ENCODE peak calls at places on chromosomes 16 and 17, in nine cellular contexts. M is A549, U is mesothelial cell of epicardium, P is testis, O is fibroblast of pulmonary artery, B is cardiac fibroblast, Z is cardiac muscle cell, G is RWPE1, J is mucosa of descending colon. T is an unnamed sample.

GRCh38 chr16:86631441-86631840 is 53.1 kb downstream of the FOXL1 start:
- DNase-seq in M (peak; percentile 24), U (no peak), P (no peak), O (no peak), B (peak; percentile 83), Z (no peak), G (peak; percentile 51), J (no peak), T (no peak)

GRCh38 chr17:43140396-43141332 is 15.5 kb upstream of the BRCA1 start:
- DNase-seq in M (no peak), U (no peak), P (no peak), O (no peak), B (no peak), Z (no peak), G (no peak), J (no peak), T (peak; percentile 67)

GRCh38 chr17:45833826-45834439 is 10.7 kb upstream of the SPPL2C start:
- DNase-seq in M (no peak), U (no peak), P (no peak), O (no peak), B (no peak), Z (peak; percentile 20), G (no peak), J (no peak), T (no peak)

GRCh38 chr16:78768723-78769122 is 669.3 kb downstream of the WWOX start:
- DNase-seq in M (no peak), U (no peak), P (no peak), O (no peak), B (no peak), Z (no peak), G (no peak), J (no peak), T (no peak)

GRCh38 chr16:88854306-88855111 is 2.2 kb downstream of the GALNS start:
- DNase-seq in M (no peak), U (no peak), P (no peak), O (no peak), B (no peak), Z (no peak), G (no peak), J (no peak), T (no peak)

GRCh38 chr17:38550661-38551060 is 55.1 kb downstream of the SRCIN1 start:
- DNase-seq in M (no peak), U (no peak), P (peak; percentile 83), O (peak; percentile 64), B (peak; percentile 73), Z (no peak), G (peak; percentile 70), J (no peak), T (no peak)

GRCh38 chr17:77419547-77420475 is 279.0 kb downstream of the SEC14L1 start:
- DNase-seq in M (no peak), U (no peak), P (no peak), O (no peak), B (peak; percentile 42), Z (peak; percentile 87), G (no peak), J (no peak), T (no peak)

GRCh38 chr17:27612160-27612767 is 18.7 kb upstream of the LGALS9 start:
- DNase-seq in M (no peak), U (no peak), P (no peak), O (peak; percentile 28), B (peak; percentile 20), Z (no peak), G (no peak), J (no peak), T (no peak)

GRCh38 chr17:37045271-37045946 is 96.7 kb downstream of the AATF start:
- DNase-seq in M (no peak), U (no peak), P (no peak), O (no peak), B (no peak), Z (peak; percentile 19), G (no peak), J (no peak), T (no peak)

GRCh38 chr17:48259710-48260291 is 152.2 kb downstream of the SNX11 start:
- DNase-seq in M (peak; percentile 87), U (no peak), P (no peak), O (peak; percentile 64), B (peak; percentile 51), Z (peak; percentile 32), G (peak; percentile 34), J (no peak), T (no peak)

GRCh38 chr17:48258317-48258716 is 150.8 kb downstream of the SNX11 start:
- DNase-seq in M (no peak), U (no peak), P (no peak), O (no peak), B (no peak), Z (no peak), G (no peak), J (no peak), T (no peak)

GRCh38 chr17:48262982-48263586 is 155.5 kb downstream of the SNX11 start:
- DNase-seq in M (peak; percentile 56), U (no peak), P (no peak), O (peak; percentile 39), B (peak; percentile 36), Z (peak; percentile 14), G (peak; percentile 18), J (no peak), T (no peak)

GRCh38 chr17:48261297-48261880 is 153.8 kb downstream of the SNX11 start:
- DNase-seq in M (peak; percentile 92), U (no peak), P (peak; percentile 22), O (no peak), B (peak; percentile 38), Z (peak; percentile 18), G (no peak), J (no peak), T (no peak)
- TF ChIP-seq CTCF in M (peak; percentile 70), U (peak; percentile 56), P (no peak), O (peak; percentile 50), B (peak; percentile 48), Z (peak; percentile 50), G (peak; percentile 35), J (peak; percentile 14), T (peak; percentile 72)

GRCh38 chr17:9878361-9878760 is 26.7 kb downstream of the RCVRN start:
- DNase-seq in M (no peak), U (no peak), P (no peak), O (no peak), B (no peak), Z (no peak), G (no peak), J (no peak), T (no peak)

GRCh38 chr17:9878791-9879525 is 26.1 kb downstream of the RCVRN start:
- DNase-seq in M (no peak), U (no peak), P (no peak), O (no peak), B (no peak), Z (no peak), G (peak; percentile 13), J (no peak), T (no peak)

GRCh38 chr17:9875441-9875840 is 29.6 kb downstream of the RCVRN start:
- DNase-seq in M (no peak), U (no peak), P (no peak), O (peak; percentile 31), B (no peak), Z (no peak), G (no peak), J (no peak), T (no peak)

GRCh38 chr17:9872852-9873251 is 32.2 kb downstream of the RCVRN start:
- DNase-seq in M (no peak), U (no peak), P (no peak), O (no peak), B (no peak), Z (no peak), G (no peak), J (no peak), T (no peak)

GRCh38 chr17:9874722-9875121 is 30.3 kb downstream of the RCVRN start:
- DNase-seq in M (peak; percentile 38), U (no peak), P (no peak), O (no peak), B (no peak), Z (no peak), G (no peak), J (no peak), T (no peak)
- TF ChIP-seq CTCF in M (peak; percentile 8), U (no peak), P (no peak), O (no peak), B (no peak), Z (no peak), G (no peak), J (no peak), T (no peak)

GRCh38 chr17:5705081-5705875 is 121.0 kb upstream of the NLRP1 start:
- DNase-seq in M (no peak), U (no peak), P (no peak), O (peak; percentile 11), B (peak; percentile 10), Z (peak; percentile 31), G (no peak), J (no peak), T (peak; percentile 58)
- TF ChIP-seq CTCF in M (peak; percentile 19), U (peak; percentile 46), P (no peak), O (peak; percentile 48), B (peak; percentile 52), Z (peak; percentile 41), G (no peak), J (no peak), T (peak; percentile 68)

GRCh38 chr16:714079-714478 is 839 bp upstream of the METRN start:
- DNase-seq in M (no peak), U (no peak), P (no peak), O (no peak), B (no peak), Z (no peak), G (no peak), J (no peak), T (no peak)

GRCh38 chr16:711084-711483 is 3.8 kb upstream of the METRN start:
- DNase-seq in M (no peak), U (no peak), P (no peak), O (no peak), B (no peak), Z (no peak), G (no peak), J (no peak), T (no peak)

GRCh38 chr16:710500-711075 is 4.3 kb upstream of the METRN start:
- DNase-seq in M (no peak), U (no peak), P (no peak), O (no peak), B (no peak), Z (no peak), G (no peak), J (no peak), T (no peak)

GRCh38 chr16:709651-710499 is 4.3 kb upstream of the FBXL16 start:
- DNase-seq in M (peak; percentile 83), U (no peak), P (peak; percentile 71), O (peak; percentile 85), B (peak; percentile 92), Z (peak; percentile 91), G (peak; percentile 70), J (no peak), T (no peak)

DNA sequence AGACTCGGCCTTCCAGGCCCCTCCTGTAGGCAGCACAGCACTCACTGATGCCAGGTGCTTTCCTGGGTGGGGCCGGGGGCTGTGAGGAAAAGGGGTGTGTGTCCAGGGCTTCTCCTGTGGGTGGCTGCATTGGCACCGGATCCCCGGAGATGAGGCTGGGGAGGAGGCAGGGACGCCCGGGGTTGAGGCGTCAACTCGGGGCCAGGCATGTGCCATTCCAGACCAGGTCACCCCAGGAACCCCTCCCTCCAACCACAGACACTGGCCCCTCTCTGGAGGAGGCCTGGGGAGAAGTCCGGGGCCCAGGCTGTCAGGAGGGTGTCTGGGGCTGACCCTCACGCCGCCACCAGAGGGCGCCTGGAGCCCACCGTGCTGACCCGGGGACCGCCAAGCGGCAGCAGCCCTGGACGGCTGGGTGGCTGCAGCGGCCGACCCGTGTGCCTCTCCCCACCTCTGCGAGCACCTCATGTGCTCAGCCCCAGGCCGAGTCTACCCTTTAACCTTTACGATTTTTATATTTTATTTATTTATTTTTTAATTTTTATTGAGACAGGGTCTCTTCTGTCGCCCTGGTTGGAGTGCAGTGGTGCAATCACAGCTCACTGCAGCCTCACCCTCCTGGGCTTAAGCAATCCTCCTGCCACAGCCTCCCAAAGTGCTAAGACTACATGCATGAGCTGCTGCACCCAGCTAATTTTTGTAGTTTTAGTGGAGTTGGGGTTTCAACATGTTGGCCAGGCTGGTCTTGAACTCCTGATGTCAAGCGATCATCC is 3.2 kb upstream of the METRN start:
- DNase-seq in M (peak; percentile 81), U (peak; percentile 72), P (peak; percentile 72), O (peak; percentile 69), B (peak; percentile 70), Z (peak; percentile 86), G (peak; percentile 70), J (peak; percentile 88), T (peak; percentile 88)
- TF ChIP-seq CTCF in M (peak; percentile 89), U (peak; percentile 96), P (peak; percentile 82), O (peak; percentile 69), B (peak; percentile 80), Z (peak; percentile 91), G (peak; percentile 92), J (peak; percentile 88), T (peak; percentile 98)